ENCODE peak calls at places on chromosomes 6 and 20, in four cellular contexts. One of them, this sample, is unnamed.

GRCh38 chr6:106520711-106521367 is 108.5 kb downstream of the RTN4IP1 start:
- DNase-seq in GM12891: no peak
- DNase-seq in tibial nerve: no peak
- DNase-seq in IMR-90: no peak
- DNase-seq in this sample: no peak

GRCh38 chr6:3247255-3248146 is 11.2 kb upstream of the PSMG4 start:
- DNase-seq in tibial nerve: no peak
- DNase-seq in IMR-90: peak
- DNase-seq in GM12891: no peak
- DNase-seq in this sample: no peak

GRCh38 chr20:22698443-22698842 is 114.1 kb upstream of the FOXA2 start:
- DNase-seq in GM12891: no peak
- DNase-seq in IMR-90: no peak
- DNase-seq in tibial nerve: no peak
- DNase-seq in this sample: no peak

GRCh38 chr6:3312604-3313167 is 53.9 kb downstream of the PSMG4 start:
- DNase-seq in tibial nerve: no peak
- DNase-seq in GM12891: no peak
- DNase-seq in IMR-90: no peak
- DNase-seq in this sample: no peak

GRCh38 chr6:84733889-84734288 is 30.5 kb downstream of the TBX18 start:
- DNase-seq in IMR-90: no peak
- DNase-seq in GM12891: no peak
- DNase-seq in tibial nerve: no peak
- DNase-seq in this sample: no peak

GRCh38 chr6:111838749-111839484 is 34.3 kb downstream of the FYN start:
- DNase-seq in IMR-90: no peak
- DNase-seq in GM12891: no peak
- DNase-seq in tibial nerve: no peak
- DNase-seq in this sample: no peak

GRCh38 chr6:37429352-37429750 is 3.7 kb upstream of the CMTR1 start:
- DNase-seq in tibial nerve: no peak
- DNase-seq in GM12891: no peak
- DNase-seq in IMR-90: no peak
- DNase-seq in this sample: no peak

GRCh38 chr6:35028781-35029180 is 112.4 kb downstream of the TCP11 start:
- DNase-seq in GM12891: no peak
- DNase-seq in IMR-90: no peak
- DNase-seq in tibial nerve: no peak
- DNase-seq in this sample: no peak

GRCh38 chr20:35077872-35078271 is 14.7 kb downstream of the TRPC4AP start:
- DNase-seq in GM12891: no peak
- DNase-seq in IMR-90: no peak
- DNase-seq in tibial nerve: no peak
- DNase-seq in this sample: no peak

GRCh38 chr6:137661601-137662000 is 167.4 kb upstream of the OLIG3 start:
- DNase-seq in GM12891: no peak
- DNase-seq in IMR-90: peak
- DNase-seq in tibial nerve: peak
- DNase-seq in this sample: no peak

DNA sequence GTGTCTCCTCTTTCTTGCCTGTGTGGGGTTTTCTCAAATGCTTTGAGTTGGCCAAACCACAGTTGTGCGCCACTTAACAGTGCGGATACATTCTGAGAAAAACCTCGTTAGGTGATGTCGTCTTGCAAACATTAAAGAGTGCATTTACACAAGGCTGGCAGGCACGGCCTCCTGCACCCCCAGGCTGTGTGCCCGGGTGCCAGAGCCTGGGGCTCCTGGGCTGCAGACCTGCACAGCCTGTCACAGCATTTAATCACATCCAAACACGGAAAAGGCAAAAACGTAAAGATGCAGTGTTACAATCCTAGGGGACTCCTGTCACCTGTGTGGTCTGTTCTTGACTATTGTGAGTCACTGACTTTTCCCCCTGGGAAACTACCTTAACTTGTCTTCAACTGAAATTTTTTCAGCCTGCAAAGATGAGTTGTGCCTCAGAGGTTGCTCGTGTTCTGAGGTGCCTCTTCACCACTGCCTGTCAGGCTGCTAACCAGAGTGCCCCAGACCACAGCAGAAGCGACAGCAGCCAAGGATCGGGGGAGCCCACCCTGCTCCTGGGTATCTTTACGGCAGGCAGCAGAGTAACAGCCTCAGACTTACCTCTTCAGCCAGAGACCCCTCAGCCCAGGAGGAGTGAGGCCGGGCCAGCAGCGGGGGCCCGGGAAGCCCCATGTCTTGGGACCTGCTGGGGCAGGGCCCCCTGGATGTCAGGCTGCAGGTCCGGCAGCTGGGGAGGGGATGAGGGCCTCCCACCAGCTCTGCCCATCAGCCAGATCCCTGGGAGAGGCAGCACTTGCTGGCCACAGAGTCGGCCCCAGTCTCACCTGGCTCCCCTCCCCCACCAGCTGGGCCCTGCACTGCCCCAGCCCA is 683 bp upstream of the C20orf204 start:
- DNase-seq in IMR-90: no peak
- DNase-seq in tibial nerve: no peak
- DNase-seq in GM12891: no peak
- DNase-seq in this sample: no peak
- TF ChIP-seq POLR2A in IMR-90: no peak
- TF ChIP-seq POLR2A in tibial nerve: no peak
- TF ChIP-seq POLR2A in GM12891: peak
- TF ChIP-seq POLR2A in this sample: no peak

GRCh38 chr20:51493346-51493791 is 49.1 kb downstream of the NFATC2 start:
- DNase-seq in IMR-90: no peak
- DNase-seq in GM12891: no peak
- DNase-seq in tibial nerve: no peak
- DNase-seq in this sample: no peak

GRCh38 chr20:51494241-51495110 is 48.0 kb downstream of the NFATC2 start:
- DNase-seq in tibial nerve: no peak
- DNase-seq in GM12891: no peak
- DNase-seq in IMR-90: no peak
- DNase-seq in this sample: no peak

GRCh38 chr20:51490635-51491034 is 51.9 kb downstream of the NFATC2 start:
- DNase-seq in GM12891: no peak
- DNase-seq in tibial nerve: no peak
- DNase-seq in IMR-90: no peak
- DNase-seq in this sample: no peak

GRCh38 chr20:51491393-51491792 is 51.1 kb downstream of the NFATC2 start:
- DNase-seq in IMR-90: no peak
- DNase-seq in GM12891: no peak
- DNase-seq in tibial nerve: no peak
- DNase-seq in this sample: no peak

DNA sequence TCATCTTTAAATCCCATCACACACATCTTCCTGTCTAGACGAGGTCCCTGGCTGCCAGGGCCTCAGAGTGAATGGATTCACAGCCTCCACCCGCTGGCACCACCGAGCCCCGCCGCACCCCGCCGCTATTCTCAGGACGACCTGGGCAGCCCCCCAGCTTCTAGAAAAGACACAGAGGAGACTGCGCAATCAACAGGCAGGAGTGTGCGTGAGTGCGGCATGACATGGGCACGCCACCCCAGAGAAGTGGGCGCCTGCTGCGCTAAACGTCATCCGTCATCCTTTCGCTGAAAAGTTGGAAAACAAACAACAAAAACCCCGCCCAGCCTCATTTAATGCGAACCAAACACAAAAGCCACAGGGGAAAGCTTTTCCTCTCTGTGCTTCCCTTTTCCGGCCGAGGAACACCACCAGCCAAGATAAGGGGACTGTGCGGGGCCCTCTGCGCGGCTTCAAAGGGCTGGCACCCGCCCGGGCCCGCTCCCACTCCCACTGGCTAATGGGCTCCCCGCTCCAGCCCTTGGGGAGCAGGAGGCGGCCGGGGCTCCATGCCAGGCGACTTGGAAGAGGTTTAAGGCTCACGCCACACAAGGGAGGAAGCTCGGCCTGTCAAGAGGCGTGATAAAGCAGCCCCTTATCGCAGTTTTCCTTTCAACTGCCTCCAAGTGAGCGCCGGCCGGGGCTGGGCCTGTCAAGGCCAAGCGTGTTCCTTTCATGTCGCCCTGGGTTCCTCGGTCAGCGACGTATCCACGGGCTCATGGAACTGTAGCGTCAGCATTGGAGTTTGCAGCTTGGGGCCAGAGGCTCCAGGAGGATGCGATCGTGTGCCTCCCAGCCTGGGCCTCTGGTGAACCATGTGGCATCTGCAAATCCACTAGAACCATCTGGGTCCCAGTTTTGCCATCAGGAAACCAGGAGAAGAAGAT is 50.1 kb downstream of the NFATC2 start:
- DNase-seq in IMR-90: no peak
- DNase-seq in GM12891: no peak
- DNase-seq in tibial nerve: peak
- DNase-seq in this sample: no peak
- TF ChIP-seq POLR2A in IMR-90: no peak
- TF ChIP-seq POLR2A in GM12891: no peak
- TF ChIP-seq POLR2A in tibial nerve: no peak
- TF ChIP-seq POLR2A in this sample: no peak

GRCh38 chr6:95577317-95578105 is at the start of gene MANEA:
- DNase-seq in tibial nerve: peak
- DNase-seq in IMR-90: peak
- DNase-seq in GM12891: peak
- DNase-seq in this sample: peak
- TF ChIP-seq POLR2A in tibial nerve: peak
- TF ChIP-seq POLR2A in IMR-90: no peak
- TF ChIP-seq POLR2A in GM12891: peak
- TF ChIP-seq POLR2A in this sample: peak

GRCh38 chr6:165806126-165806810 is 143.2 kb upstream of the PDE10A start:
- DNase-seq in GM12891: no peak
- DNase-seq in IMR-90: no peak
- DNase-seq in tibial nerve: no peak
- DNase-seq in this sample: no peak
- TF ChIP-seq POLR2A in GM12891: no peak
- TF ChIP-seq POLR2A in IMR-90: no peak
- TF ChIP-seq POLR2A in tibial nerve: no peak
- TF ChIP-seq POLR2A in this sample: no peak

GRCh38 chr20:56630506-56631317 is 1.6 kb downstream of the TFAP2C start:
- DNase-seq in IMR-90: no peak
- DNase-seq in GM12891: peak
- DNase-seq in tibial nerve: no peak
- DNase-seq in this sample: no peak

GRCh38 chr20:56629464-56630085 is 469 bp downstream of the TFAP2C start:
- DNase-seq in GM12891: no peak
- DNase-seq in IMR-90: no peak
- DNase-seq in tibial nerve: no peak
- DNase-seq in this sample: no peak

GRCh38 chr20:56628873-56629463 is at the start of gene TFAP2C:
- DNase-seq in tibial nerve: peak
- DNase-seq in IMR-90: no peak
- DNase-seq in GM12891: peak
- DNase-seq in this sample: no peak

GRCh38 chr20:56631318-56631989 is 2.3 kb downstream of the TFAP2C start:
- DNase-seq in GM12891: no peak
- DNase-seq in IMR-90: no peak
- DNase-seq in tibial nerve: no peak
- DNase-seq in this sample: no peak

GRCh38 chr20:56630086-56630493 is 984 bp downstream of the TFAP2C start:
- DNase-seq in IMR-90: no peak
- DNase-seq in tibial nerve: no peak
- DNase-seq in GM12891: peak
- DNase-seq in this sample: no peak
- TF ChIP-seq POLR2A in IMR-90: no peak
- TF ChIP-seq POLR2A in tibial nerve: no peak
- TF ChIP-seq POLR2A in GM12891: no peak
- TF ChIP-seq POLR2A in this sample: no peak

GRCh38 chr6:11730645-11731044 is 48.0 kb downstream of the ADTRP start:
- DNase-seq in tibial nerve: no peak
- DNase-seq in IMR-90: no peak
- DNase-seq in GM12891: no peak
- DNase-seq in this sample: no peak
- TF ChIP-seq POLR2A in tibial nerve: no peak
- TF ChIP-seq POLR2A in IMR-90: no peak
- TF ChIP-seq POLR2A in GM12891: no peak
- TF ChIP-seq POLR2A in this sample: peak